ENCODE peak calls at places on chromosomes 7 and 10, in four cellular contexts. L, D, F and U are unnamed samples.

GRCh38 chr10:51170518-51171245 is 96.4 kb downstream of the PRKG1 start:
- DNase-seq in L (no peak), D (no peak), F (no peak), U (no peak)

GRCh38 chr7:26153246-26153822 is 1.3 kb downstream of the NFE2L3 start:
- DNase-seq in L (no peak), D (no peak), F (no peak), U (no peak)

GRCh38 chr10:110802551-110803238 is 69.0 kb upstream of the PDCD4 start:
- DNase-seq in L (peak; percentile 24), D (peak; percentile 72), F (peak; percentile 59), U (peak; percentile 82)

GRCh38 chr10:119079572-119080520 is 771 bp downstream of the EIF3A start:
- DNase-seq in L (peak; percentile 79), D (no peak), F (peak; percentile 60), U (peak; percentile 86)

GRCh38 chr7:36286241-36286640 is 103.4 kb upstream of the ANLN start:
- DNase-seq in L (peak; percentile 24), D (peak; percentile 73), F (no peak), U (no peak)

GRCh38 chr7:126426652-126427051 is 826.1 kb downstream of the GRM8 start:
- DNase-seq in L (no peak), D (no peak), F (no peak), U (no peak)

GRCh38 chr7:46257766-46258448 is 336.8 kb upstream of the IGFBP3 start:
- DNase-seq in L (no peak), D (no peak), F (no peak), U (no peak)

GRCh38 chr10:77493851-77494788 is 143.5 kb downstream of the KCNMA1 start:
- DNase-seq in L (no peak), D (no peak), F (no peak), U (no peak)

GRCh38 chr7:157150825-157151412 is 12.2 kb downstream of the UBE3C start:
- DNase-seq in L (no peak), D (no peak), F (no peak), U (peak; percentile 62)

GRCh38 chr10:82660983-82661382 is 786.0 kb downstream of the NRG3 start:
- DNase-seq in L (no peak), D (no peak), F (no peak), U (no peak)

GRCh38 chr10:96339956-96340904 is 18.6 kb downstream of the OPALIN start:
- DNase-seq in L (peak; percentile 50), D (peak; percentile 71), F (peak; percentile 52), U (no peak)

GRCh38 chr10:125004571-125005311 is 62.8 kb downstream of the ZRANB1 start:
- DNase-seq in L (no peak), D (no peak), F (no peak), U (peak; percentile 7)

GRCh38 chr10:35423505-35424306 is 87.4 kb downstream of the CCNY start:
- DNase-seq in L (no peak), D (no peak), F (no peak), U (no peak)

GRCh38 chr10:116625845-116626244 is 5.1 kb downstream of the PNLIPRP2 start:
- DNase-seq in L (no peak), D (no peak), F (no peak), U (no peak)

GRCh38 chr10:29427667-29428066 is 138.8 kb downstream of the LYZL1 start:
- DNase-seq in L (no peak), D (no peak), F (no peak), U (no peak)

GRCh38 chr10:68560201-68560915 is at the start of gene TET1:
- DNase-seq in L (peak; percentile 43), D (peak; percentile 10), F (peak; percentile 53), U (peak; percentile 30)

GRCh38 chr7:115933463-115933862 is 97.1 kb downstream of the TFEC start:
- DNase-seq in L (no peak), D (no peak), F (no peak), U (no peak)

GRCh38 chr10:126247454-126247975 is 140.8 kb downstream of the ADAM12 start:
- DNase-seq in L (no peak), D (no peak), F (peak; percentile 96), U (peak; percentile 79)

GRCh38 chr10:67110286-67110685 is 184.4 kb downstream of the LRRTM3 start:
- DNase-seq in L (no peak), D (no peak), F (no peak), U (no peak)

GRCh38 chr10:52771534-52772455 is 789 bp downstream of the MBL2 start:
- DNase-seq in L (no peak), D (no peak), F (no peak), U (no peak)

GRCh38 chr7:141456298-141456697 is 94.9 kb upstream of the AGK start:
- DNase-seq in L (no peak), D (no peak), F (no peak), U (peak; percentile 45)

GRCh38 chr10:125692932-125693847 is 10.2 kb upstream of the TEX36 start:
- DNase-seq in L (no peak), D (no peak), F (no peak), U (no peak)

GRCh38 chr10:7345717-7346116 is 65.1 kb downstream of the SFMBT2 start:
- DNase-seq in L (no peak), D (no peak), F (no peak), U (peak; percentile 40)

GRCh38 chr7:148987751-148988512 is 40.4 kb downstream of the PDIA4 start:
- DNase-seq in L (no peak), D (no peak), F (no peak), U (no peak)

GRCh38 chr10:7532723-7533498 is 122.1 kb upstream of the SFMBT2 start:
- DNase-seq in L (no peak), D (no peak), F (no peak), U (no peak)

GRCh38 chr10:30219977-30220751 is 128.9 kb downstream of the MTPAP start:
- DNase-seq in L (no peak), D (no peak), F (no peak), U (peak; percentile 26)